ENCODE peak calls at places on chromosomes 4 and X, in six cellular contexts. T is thoracic aorta; Z is activated naive CD8-positive, alpha-beta T cell treated with anti-CD3 and anti-CD28 coated beads, Interleukin-2, amount 10 ng/mL, durations not matched to agents 7 days and 5 days; Y is pancreas; E is right lobe of liver; U is A549. C is an unnamed sample.

GRCh38 chr4:182770259-182770968 is 146.8 kb downstream of the DCTD start:
- ATAC-seq in Z (no peak), T (no peak), U (no peak), Y (no peak), E (no peak), C (no peak)

GRCh38 chrX:67545772-67546495 is 2.1 kb downstream of the AR start:
- ATAC-seq in Y (no peak), U (peak), Z (no peak), T (no peak), E (peak), C (no peak)

GRCh38 chr4:124322234-124322831 is 390.2 kb downstream of the ANKRD50 start:
- ATAC-seq in U (no peak), E (peak), Z (no peak), Y (no peak), T (no peak), C (no peak)

GRCh38 chrX:14083783-14084182 is 54.1 kb upstream of the GEMIN8 start:
- ATAC-seq in E (no peak), Y (no peak), T (no peak), U (no peak), Z (no peak), C (no peak)

GRCh38 chr4:147786031-147786430 is 54.1 kb downstream of the ARHGAP10 start:
- ATAC-seq in T (no peak), Z (no peak), E (no peak), U (no peak), Y (no peak), C (peak)

GRCh38 chr4:94457692-94458106 is 6.0 kb downstream of the PDLIM5 start:
- ATAC-seq in T (no peak), Z (no peak), Y (no peak), U (no peak), E (peak), C (no peak)

GRCh38 chr4:81635747-81636146 is 164.0 kb upstream of the RASGEF1B start:
- ATAC-seq in E (peak), U (no peak), Z (no peak), Y (peak), T (no peak), C (peak)

GRCh38 chr4:174503079-174503724 is 19.1 kb downstream of the HPGD start:
- ATAC-seq in U (no peak), Y (no peak), Z (no peak), T (no peak), E (peak), C (no peak)

GRCh38 chr4:177016541-177017141 is 223.9 kb upstream of the VEGFC start:
- ATAC-seq in Y (no peak), U (no peak), E (no peak), T (no peak), Z (no peak), C (no peak)

GRCh38 chr4:38831653-38832052 is 25.0 kb downstream of the TLR6 start:
- ATAC-seq in Z (no peak), E (no peak), U (no peak), T (no peak), Y (no peak), C (no peak)

GRCh38 chr4:83862471-83862870 is 326.6 kb downstream of the GPAT3 start:
- ATAC-seq in Y (no peak), T (no peak), Z (no peak), U (no peak), E (peak), C (no peak)

GRCh38 chr4:3501126-3501824 is 30.9 kb downstream of the LRPAP1 start:
- ATAC-seq in Y (no peak), T (no peak), E (no peak), Z (no peak), U (no peak), C (no peak)

GRCh38 chr4:93199492-93199891 is 629.1 kb upstream of the ATOH1 start:
- ATAC-seq in U (peak), Z (no peak), E (peak), T (no peak), Y (no peak), C (no peak)

GRCh38 chr4:72525938-72526337 is 43.1 kb downstream of the ADAMTS3 start:
- ATAC-seq in Z (no peak), T (no peak), U (no peak), E (peak), Y (no peak), C (no peak)

GRCh38 chr4:99324978-99325377 is 3.8 kb upstream of the ADH1B start:
- ATAC-seq in Y (peak), U (no peak), T (peak), Z (no peak), E (peak), C (no peak)

C was measured in stimulated activated memory B cell treated with anti-CD40 and anti-IgM and Interleukin-4, amounts not matched to agents 10 μg/mL and 1 μg/mL and 100 μg/mL, for 72 hours.